ENCODE peak calls at places on chromosome 12, in six cellular contexts. M, H, W, A, K and I are unnamed samples.

GRCh38 chr12:31868980-31869379 is 90.2 kb upstream of the RESF1 start:
- DNase-seq in H (peak; percentile 45), K (no peak), W (no peak), A (peak; percentile 37), M (no peak), I (no peak)

GRCh38 chr12:31370645-31371620 is 45.0 kb upstream of the SINHCAF start:
- DNase-seq in K (no peak), W (no peak), A (no peak), H (peak; percentile 19), M (no peak), I (no peak)

GRCh38 chr12:4829161-4829792 is 80.4 kb upstream of the KCNA1 start:
- DNase-seq in W (no peak), A (no peak), M (no peak), H (no peak), K (peak; percentile 21), I (no peak)

GRCh38 chr12:40238221-40238902 is 13.6 kb downstream of the LRRK2 start:
- DNase-seq in K (no peak), M (no peak), A (no peak), H (no peak), W (no peak), I (no peak)

GRCh38 chr12:79555006-79555925 is 135.5 kb downstream of the PAWR start:
- DNase-seq in M (no peak), K (peak; percentile 37), W (no peak), H (peak; percentile 84), A (peak; percentile 30), I (peak; percentile 72)

GRCh38 chr12:116465892-116466291 is 93.3 kb upstream of the MAP1LC3B2 start:
- DNase-seq in W (no peak), H (no peak), K (no peak), A (no peak), M (no peak), I (no peak)

GRCh38 chr12:94109154-94109553 is 39.2 kb upstream of the PLXNC1 start:
- DNase-seq in W (no peak), H (peak; percentile 48), M (no peak), K (no peak), A (peak; percentile 43), I (no peak)

GRCh38 chr12:46366771-46367170 is 5.8 kb downstream of the SLC38A2 start:
- DNase-seq in M (no peak), H (no peak), A (no peak), W (no peak), K (no peak), I (no peak)

GRCh38 chr12:11085419-11085818 is 6.7 kb downstream of the TAS2R43 start:
- DNase-seq in H (no peak), K (no peak), M (no peak), W (no peak), A (no peak), I (no peak)

GRCh38 chr12:8664228-8664963 is 1.8 kb upstream of the MFAP5 start:
- DNase-seq in K (no peak), W (no peak), A (no peak), H (no peak), M (no peak), I (no peak)